ENCODE peak calls at places on chromosomes 13 and 19, in seven cellular contexts. P is thoracic aorta, C is neural crest cell, Z is pancreas, O is fibroblast of the aortic adventitia, J is OCI-LY7, X is heart right ventricle. V is an unnamed sample.

GRCh38 chr13:107866666-107867623 is 348.4 kb downstream of the LIG4 start:
- DNase-seq in P (no peak), C (peak), Z (peak), O (peak), J (no peak), X (no peak), V (peak)

GRCh38 chr13:25581351-25581750 is 209.6 kb downstream of the ATP8A2 start:
- DNase-seq in P (no peak), C (no peak), Z (no peak), O (no peak), J (no peak), X (no peak), V (no peak)

GRCh38 chr13:52599853-52600603 is 42.2 kb upstream of the HNRNPA1L2 start:
- DNase-seq in P (no peak), C (peak), Z (peak), O (no peak), J (peak), X (peak), V (peak)

GRCh38 chr13:79936368-79937136 is 404.4 kb downstream of the SPRY2 start:
- DNase-seq in P (peak), C (no peak), Z (no peak), O (peak), J (no peak), X (peak), V (peak)

GRCh38 chr19:17944301-17944700 is 11.5 kb downstream of the CCDC124 start:
- DNase-seq in P (no peak), C (no peak), Z (no peak), O (peak), J (no peak), X (no peak), V (no peak)

GRCh38 chr19:8324186-8325050 is 3.1 kb downstream of the RPS28 start:
- DNase-seq in P (no peak), C (no peak), Z (no peak), O (no peak), J (peak), X (peak), V (no peak)

GRCh38 chr13:99687728-99688397 is 186.6 kb downstream of the TM9SF2 start:
- DNase-seq in P (no peak), C (no peak), Z (no peak), O (no peak), J (no peak), X (no peak), V (no peak)

GRCh38 chr13:41696163-41697003 is 239.0 kb downstream of the RGCC start:
- DNase-seq in P (no peak), C (no peak), Z (no peak), O (peak), J (peak), X (no peak), V (no peak)

GRCh38 chr19:35090160-35090794 is 25.3 kb upstream of the FXYD3 start:
- DNase-seq in P (no peak), C (peak), Z (no peak), O (peak), J (peak), X (peak), V (no peak)

GRCh38 chr13:84574851-84575250 is 692.6 kb upstream of the SLITRK1 start:
- DNase-seq in P (no peak), C (no peak), Z (no peak), O (peak), J (no peak), X (no peak), V (no peak)

GRCh38 chr19:49395581-49396407 is 7.7 kb downstream of the KASH5 start:
- DNase-seq in P (no peak), C (no peak), Z (no peak), O (no peak), J (no peak), X (no peak), V (no peak)

GRCh38 chr13:43787998-43788397 is 1.2 kb upstream of the ENOX1 start:
- DNase-seq in P (no peak), C (peak), Z (no peak), O (peak), J (peak), X (no peak), V (no peak)

GRCh38 chr19:51739466-51740213 is 12.0 kb downstream of the FPR1 start:
- DNase-seq in P (no peak), C (no peak), Z (no peak), O (no peak), J (no peak), X (no peak), V (no peak)

GRCh38 chr19:30340724-30341595 is 31.2 kb upstream of the ZNF536 start:
- DNase-seq in P (no peak), C (no peak), Z (no peak), O (no peak), J (no peak), X (no peak), V (no peak)

GRCh38 chr19:22620401-22620800 is 13.7 kb upstream of the ZNF492 start:
- DNase-seq in P (no peak), C (no peak), Z (no peak), O (no peak), J (no peak), X (no peak), V (no peak)

GRCh38 chr13:76884571-76885202 is 1.5 kb downstream of the KCTD12 start:
- DNase-seq in P (no peak), C (no peak), Z (no peak), O (peak), J (no peak), X (peak), V (no peak)

GRCh38 chr19:16372065-16372915 is 47.7 kb downstream of the KLF2 start:
- DNase-seq in P (no peak), C (no peak), Z (peak), O (no peak), J (no peak), X (no peak), V (peak)

GRCh38 chr19:7677664-7678311 is 898 bp downstream of the MCEMP1 start:
- DNase-seq in P (no peak), C (no peak), Z (no peak), O (no peak), J (no peak), X (no peak), V (no peak)

DNA sequence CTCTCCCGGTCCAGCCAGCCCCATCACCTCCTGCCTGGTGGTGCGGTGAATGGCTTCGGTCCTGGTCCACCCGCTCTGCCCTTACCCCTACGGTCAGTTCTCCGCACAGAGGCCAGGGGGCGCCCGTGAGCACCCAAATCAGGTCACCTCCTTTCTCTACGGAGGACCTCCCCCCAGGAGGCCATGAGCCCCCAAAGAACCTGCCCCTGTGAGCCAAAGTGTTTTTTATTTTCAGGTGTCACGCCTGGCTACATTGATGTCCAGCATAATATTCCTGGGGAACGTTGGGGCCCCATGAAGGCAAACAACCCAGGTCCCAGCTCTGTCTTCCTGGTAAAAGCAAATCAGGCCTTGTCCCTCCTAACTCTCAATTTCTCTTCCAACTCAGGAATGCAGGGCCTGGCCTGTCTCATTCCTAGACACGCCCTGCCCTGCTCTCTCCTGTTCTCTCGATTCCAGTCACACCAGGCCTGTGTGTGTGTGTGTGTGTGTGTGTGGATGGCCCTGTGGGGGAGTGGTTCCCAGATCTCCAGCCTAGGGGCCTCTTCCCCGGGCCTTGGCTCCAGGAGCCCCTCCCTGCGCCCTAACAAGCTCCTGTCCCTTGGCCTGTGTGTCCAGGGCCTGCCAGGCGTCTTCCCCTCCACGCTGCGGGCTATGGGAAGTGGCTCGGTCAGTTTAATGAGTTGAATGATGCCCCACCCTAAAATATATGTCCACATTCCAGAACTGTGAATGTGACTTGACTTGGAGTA is 9.7 kb upstream of the GIPC1 start:
- DNase-seq in P (no peak), C (peak), Z (peak), O (peak), J (peak), X (no peak), V (peak)
- TF ChIP-seq CTCF in P (peak), C (peak), Z (peak), O (peak), J (peak), X (peak), V (peak)

DNA sequence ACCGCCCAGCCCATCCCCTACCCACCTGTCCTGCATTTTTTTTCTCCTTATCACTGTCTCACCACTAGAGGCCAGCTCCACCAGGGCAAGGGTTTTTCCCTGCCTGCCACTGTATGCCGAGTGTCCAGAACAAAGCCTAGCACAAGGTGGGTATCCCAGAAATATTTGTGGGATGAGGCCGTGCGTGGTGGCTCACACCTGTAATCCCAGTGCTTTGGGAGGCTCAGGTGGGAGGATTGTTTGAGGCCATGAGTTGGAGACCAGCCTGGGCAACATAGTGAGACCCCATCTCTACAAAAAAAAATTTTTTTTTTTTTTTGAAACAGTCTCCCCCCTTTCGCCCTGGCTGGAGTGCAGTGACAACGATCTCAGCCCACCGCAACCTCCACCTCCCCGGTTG is 2.9 kb upstream of the MRI1 start:
- DNase-seq in P (no peak), C (no peak), Z (no peak), O (no peak), J (no peak), X (no peak), V (no peak)
- TF ChIP-seq CTCF in P (no peak), C (peak), Z (no peak), O (no peak), J (peak), X (no peak), V (no peak)

DNA sequence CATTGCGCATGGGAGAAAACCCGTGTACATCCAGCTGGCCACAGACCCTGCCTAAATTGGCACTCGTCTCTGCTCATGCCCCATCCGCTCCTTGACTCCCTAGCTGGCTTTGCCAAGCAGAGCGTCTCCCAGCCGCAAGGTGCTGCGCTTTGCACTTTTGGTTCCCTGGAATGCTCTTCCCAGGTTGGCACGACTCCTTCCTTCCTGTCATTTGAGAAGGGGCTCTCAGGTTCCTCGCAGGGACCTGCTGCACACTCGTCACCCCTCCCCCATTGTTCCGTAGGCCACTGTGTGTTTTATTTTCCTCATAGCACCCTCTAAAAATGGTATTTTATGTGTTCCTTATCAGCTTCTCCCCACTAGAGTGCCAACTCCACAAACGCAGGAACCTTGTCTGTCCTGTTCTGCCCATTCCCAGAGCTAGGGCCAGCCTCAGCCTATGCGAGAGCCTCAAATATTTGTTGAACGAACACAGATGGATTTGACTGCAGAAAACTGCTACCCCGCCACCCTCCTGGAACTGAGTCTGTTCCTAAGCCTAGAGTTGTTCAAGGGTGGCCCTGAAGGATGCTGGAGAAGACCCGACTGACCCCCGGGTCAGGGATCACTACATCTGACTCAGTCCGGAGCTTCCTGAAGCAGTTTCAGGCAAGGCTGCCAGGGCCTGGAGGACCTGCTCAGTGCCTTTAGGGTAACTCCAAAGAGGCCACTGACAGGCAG is 8.4 kb upstream of the CEBPA start:
- DNase-seq in P (no peak), C (no peak), Z (peak), O (no peak), J (no peak), X (no peak), V (no peak)
- TF ChIP-seq CTCF in P (no peak), C (no peak), Z (no peak), O (no peak), J (no peak), X (no peak), V (no peak)

GRCh38 chr19:36605839-36606478 is 846 bp downstream of the ZNF382 start:
- DNase-seq in P (no peak), C (no peak), Z (no peak), O (no peak), J (no peak), X (no peak), V (no peak)

GRCh38 chr19:36605101-36605838 is at the start of gene ZNF382:
- DNase-seq in P (peak), C (peak), Z (peak), O (peak), J (no peak), X (peak), V (peak)

GRCh38 chr19:36604656-36605100 is 435 bp upstream of the ZNF382 start:
- DNase-seq in P (peak), C (peak), Z (peak), O (peak), J (no peak), X (peak), V (peak)
- TF ChIP-seq CTCF in P (no peak), C (no peak), Z (no peak), O (no peak), J (no peak), X (no peak), V (no peak)

GRCh38 chr13:33483471-33483870 is 197.9 kb upstream of the STARD13 start:
- DNase-seq in P (no peak), C (no peak), Z (no peak), O (no peak), J (no peak), X (no peak), V (no peak)

GRCh38 chr13:33489563-33489962 is 204.0 kb upstream of the STARD13 start:
- DNase-seq in P (no peak), C (no peak), Z (no peak), O (no peak), J (no peak), X (no peak), V (no peak)

GRCh38 chr13:33485247-33485646 is 199.7 kb upstream of the STARD13 start:
- DNase-seq in P (no peak), C (no peak), Z (no peak), O (no peak), J (no peak), X (no peak), V (no peak)

GRCh38 chr13:33490461-33491327 is 205.1 kb upstream of the STARD13 start:
- DNase-seq in P (no peak), C (no peak), Z (no peak), O (peak), J (no peak), X (peak), V (peak)

GRCh38 chr13:33487575-33488243 is 202.2 kb upstream of the STARD13 start:
- DNase-seq in P (no peak), C (no peak), Z (no peak), O (peak), J (peak), X (peak), V (no peak)
- TF ChIP-seq CTCF in P (peak), C (no peak), Z (no peak), O (peak), J (peak), X (peak), V (peak)

GRCh38 chr19:44575116-44575700 is 38.2 kb upstream of the IGSF23 start:
- DNase-seq in P (no peak), C (no peak), Z (no peak), O (no peak), J (no peak), X (no peak), V (no peak)

GRCh38 chr19:44577566-44577874 is 35.8 kb upstream of the IGSF23 start:
- DNase-seq in P (no peak), C (no peak), Z (no peak), O (no peak), J (no peak), X (no peak), V (no peak)

GRCh38 chr19:44574201-44574950 is 39.0 kb upstream of the IGSF23 start:
- DNase-seq in P (no peak), C (no peak), Z (no peak), O (no peak), J (no peak), X (no peak), V (no peak)

GRCh38 chr19:44579663-44580365 is 33.5 kb upstream of the IGSF23 start:
- DNase-seq in P (no peak), C (no peak), Z (no peak), O (no peak), J (no peak), X (no peak), V (no peak)

GRCh38 chr19:44576843-44577565 is 36.4 kb upstream of the IGSF23 start:
- DNase-seq in P (no peak), C (no peak), Z (no peak), O (peak), J (peak), X (no peak), V (no peak)
- TF ChIP-seq CTCF in P (no peak), C (peak), Z (peak), O (peak), J (peak), X (peak), V (peak)

DNA sequence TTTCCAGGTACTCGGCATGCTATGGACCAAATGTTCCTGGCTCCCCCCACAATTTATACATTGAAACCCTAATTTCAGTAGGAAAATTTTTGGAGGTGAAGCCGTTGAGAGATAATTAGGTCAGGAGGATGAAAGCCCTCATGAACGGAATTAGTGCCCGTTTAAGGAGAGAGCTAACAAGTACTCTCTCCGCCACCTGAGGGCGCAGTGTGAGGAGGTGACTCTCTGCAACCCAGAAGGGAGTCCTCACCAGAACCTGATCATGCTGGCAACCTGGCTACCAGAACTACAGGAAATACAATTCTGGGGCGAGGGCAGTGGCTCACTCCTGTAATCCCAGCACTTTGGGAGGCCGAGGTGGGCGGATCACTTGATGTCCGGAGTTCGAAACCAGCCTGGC is 397.8 kb downstream of the SLITRK5 start:
- DNase-seq in P (no peak), C (no peak), Z (no peak), O (no peak), J (peak), X (no peak), V (peak)
- TF ChIP-seq CTCF in P (no peak), C (peak), Z (no peak), O (no peak), J (peak), X (no peak), V (no peak)